ENCODE peak calls at places on chromosomes 1 and 21, in ten cellular contexts. M is lower leg skin; D is dorsolateral prefrontal cortex; Y is nephron progenitor cell; R is foreskin fibroblast; Z is omental fat pad; F is WTC11; V is tibial artery; T is CD8-positive, alpha-beta T cell; O is MM.1S. H is an unnamed sample.

GRCh38 chr1:8133657-8134430 is 107.7 kb upstream of the ERRFI1 start:
- DNase-seq in D (no peak), O (no peak), Y (no peak), M (peak), T (no peak), F (no peak), Z (no peak), R (peak), V (peak), H (peak)

GRCh38 chr21:39660596-39660995 is 47.9 kb downstream of the B3GALT5 start:
- DNase-seq in Z (no peak), V (no peak), T (no peak), D (no peak), F (no peak), R (peak), Y (no peak), O (no peak), M (peak), H (peak)

GRCh38 chr21:14591882-14592281 is 45.8 kb upstream of the SAMSN1 start:
- DNase-seq in D (no peak), Z (peak), O (no peak), Y (no peak), R (no peak), M (no peak), T (no peak), V (no peak), F (no peak), H (no peak)

GRCh38 chr1:243287652-243288051 is 31.8 kb downstream of the SDCCAG8 start:
- DNase-seq in T (no peak), Y (no peak), V (no peak), R (peak), Z (no peak), F (no peak), O (no peak), M (no peak), D (no peak), H (no peak)

GRCh38 chr1:18631496-18632217 is 1.0 kb downstream of the PAX7 start:
- DNase-seq in D (no peak), T (no peak), V (no peak), R (no peak), Z (no peak), Y (no peak), F (peak), M (no peak), O (no peak), H (no peak)

GRCh38 chr1:157025856-157026255 is 19.7 kb downstream of the ARHGEF11 start:
- DNase-seq in O (no peak), F (no peak), M (no peak), Z (no peak), Y (no peak), R (peak), D (no peak), V (no peak), T (no peak), H (no peak)

GRCh38 chr1:179310721-179311120 is 17.1 kb downstream of the SOAT1 start:
- DNase-seq in M (no peak), V (no peak), O (no peak), Z (no peak), D (no peak), R (peak), T (no peak), Y (no peak), F (no peak), H (no peak)

GRCh38 chr1:63112155-63112914 is 210.0 kb upstream of the FOXD3 start:
- DNase-seq in M (no peak), T (no peak), F (no peak), Z (no peak), V (no peak), D (no peak), R (peak), O (no peak), Y (no peak), H (no peak)

GRCh38 chr1:81912383-81912782 is 111.6 kb downstream of the ADGRL2 start:
- DNase-seq in M (no peak), F (no peak), O (no peak), T (no peak), Z (no peak), V (no peak), R (no peak), Y (no peak), D (no peak), H (no peak)

GRCh38 chr1:198068280-198068679 is 88.5 kb upstream of the NEK7 start:
- DNase-seq in O (no peak), Z (no peak), V (no peak), Y (no peak), D (no peak), M (no peak), R (no peak), T (no peak), F (no peak), H (no peak)

GRCh38 chr1:45177452-45177851 is 29.0 kb downstream of the ZSWIM5 start:
- DNase-seq in M (no peak), V (no peak), O (no peak), T (no peak), F (no peak), R (peak), D (no peak), Z (no peak), Y (no peak), H (no peak)

GRCh38 chr1:183472488-183473285 is at the start of gene SMG7:
- DNase-seq in Z (peak), D (peak), F (no peak), M (peak), V (peak), R (no peak), T (peak), Y (peak), O (peak), H (peak)

GRCh38 chr21:20083925-20084324 is 914.3 kb upstream of the NCAM2 start:
- DNase-seq in F (no peak), M (no peak), T (no peak), V (no peak), D (no peak), Y (no peak), Z (no peak), O (peak), R (no peak), H (no peak)

DNA sequence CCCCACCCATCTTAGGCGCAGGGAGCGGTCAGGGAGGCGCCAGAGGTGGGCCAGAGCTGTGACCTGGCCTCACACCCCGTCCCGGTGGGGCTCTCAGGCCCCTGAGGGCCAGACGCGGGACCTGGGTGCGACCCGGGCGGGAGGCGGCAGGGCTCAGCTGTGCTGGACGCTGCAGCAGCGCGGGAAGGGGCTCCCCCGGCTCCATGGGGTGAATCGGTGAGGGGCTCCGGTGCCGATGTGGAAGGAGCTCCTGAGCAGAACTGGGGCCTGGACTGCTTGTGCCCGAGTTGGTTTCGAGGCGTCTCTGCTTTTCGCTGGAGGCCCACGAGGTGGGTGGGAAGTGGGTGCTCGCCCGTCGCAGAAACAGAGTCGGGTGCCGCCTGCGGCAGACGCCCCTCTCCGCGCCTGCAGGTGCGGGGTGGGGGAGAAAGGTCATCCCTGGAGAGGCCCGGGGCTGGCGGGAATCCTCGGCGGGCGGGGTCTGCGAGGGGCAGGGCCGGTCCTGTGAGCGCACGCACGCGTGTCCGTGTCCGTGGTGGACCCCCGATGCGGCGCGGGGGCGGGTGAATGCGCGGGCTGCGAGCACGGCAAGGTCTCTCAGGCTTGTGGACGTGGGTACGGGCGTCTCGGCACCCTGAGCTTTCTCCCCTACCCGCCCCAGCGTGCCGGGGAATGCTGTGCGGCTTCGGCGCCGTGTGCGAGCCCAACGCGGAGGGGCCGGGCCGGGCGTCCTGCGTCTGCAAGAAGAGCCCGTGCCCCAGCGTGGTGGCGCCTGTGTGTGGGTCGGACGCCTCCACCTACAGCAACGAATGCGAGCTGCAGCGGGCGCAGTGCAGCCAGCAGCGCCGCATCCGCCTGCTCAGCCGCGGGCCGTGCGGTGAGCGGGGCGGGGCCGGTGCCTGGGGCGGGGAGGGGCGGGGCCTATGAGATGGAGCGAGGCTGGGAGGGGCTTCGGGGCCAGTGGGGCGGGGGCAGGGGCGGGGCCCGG is 20.4 kb downstream of the AGRN start:
- DNase-seq in V (peak), T (peak), D (peak), F (peak), R (peak), O (no peak), Y (peak), M (no peak), Z (peak), H (no peak)
- TF ChIP-seq CTCF in V (peak), T (no peak), D (no peak), F (no peak), R (peak), O (no peak), Y (no peak), M (no peak), Z (no peak), H (no peak)

GRCh38 chr1:23751815-23752200 is 8.5 kb downstream of the ELOA start:
- DNase-seq in M (peak), T (no peak), D (no peak), Y (no peak), R (no peak), V (no peak), Z (no peak), F (no peak), O (no peak), H (no peak)
- TF ChIP-seq CTCF in M (no peak), T (no peak), D (no peak), Y (no peak), R (no peak), V (no peak), Z (no peak), F (no peak), O (no peak), H (no peak)

GRCh38 chr1:201582261-201582951 is 43.5 kb downstream of the NAV1 start:
- DNase-seq in Y (no peak), M (no peak), O (no peak), D (peak), R (peak), V (peak), T (no peak), F (no peak), Z (no peak), H (no peak)
- TF ChIP-seq CTCF in Y (no peak), M (no peak), O (no peak), D (no peak), R (no peak), V (no peak), T (no peak), F (no peak), Z (no peak), H (no peak)

DNA sequence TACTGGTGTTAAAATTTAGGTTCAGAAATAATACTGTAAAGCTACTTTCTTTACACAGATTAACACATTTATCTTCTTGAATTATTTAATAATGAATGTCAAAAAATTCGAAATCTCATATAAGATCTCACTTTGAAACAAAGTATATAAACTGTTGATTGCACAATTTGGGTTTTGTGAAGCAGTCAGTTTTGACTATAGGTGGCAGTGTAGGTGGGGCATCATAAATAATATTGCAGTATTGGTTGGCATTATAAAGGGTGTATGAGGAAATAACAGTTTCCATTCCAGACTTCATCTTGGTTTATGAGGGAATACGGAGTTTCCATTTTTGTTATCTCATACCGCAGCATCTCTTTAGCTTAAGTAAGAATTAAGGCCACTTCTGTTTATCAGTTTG is 49.9 kb downstream of the SUCO start:
- DNase-seq in T (no peak), Y (no peak), D (no peak), F (no peak), O (no peak), Z (no peak), V (no peak), R (peak), M (no peak), H (no peak)
- TF ChIP-seq CTCF in T (no peak), Y (no peak), D (no peak), F (no peak), O (no peak), Z (no peak), V (no peak), R (no peak), M (no peak), H (peak)

GRCh38 chr1:171934664-171935063 is 93.4 kb downstream of the DNM3 start:
- DNase-seq in F (no peak), T (no peak), V (no peak), D (no peak), R (no peak), M (no peak), Y (no peak), O (no peak), Z (no peak), H (no peak)

GRCh38 chr1:171935086-171935485 is 93.8 kb downstream of the DNM3 start:
- DNase-seq in M (no peak), O (no peak), R (no peak), Y (no peak), T (no peak), V (no peak), F (no peak), D (no peak), Z (no peak), H (no peak)

GRCh38 chr1:171931752-171932151 is 90.5 kb downstream of the DNM3 start:
- DNase-seq in Y (no peak), T (no peak), M (no peak), O (no peak), V (no peak), Z (no peak), R (no peak), D (no peak), F (no peak), H (no peak)

DNA sequence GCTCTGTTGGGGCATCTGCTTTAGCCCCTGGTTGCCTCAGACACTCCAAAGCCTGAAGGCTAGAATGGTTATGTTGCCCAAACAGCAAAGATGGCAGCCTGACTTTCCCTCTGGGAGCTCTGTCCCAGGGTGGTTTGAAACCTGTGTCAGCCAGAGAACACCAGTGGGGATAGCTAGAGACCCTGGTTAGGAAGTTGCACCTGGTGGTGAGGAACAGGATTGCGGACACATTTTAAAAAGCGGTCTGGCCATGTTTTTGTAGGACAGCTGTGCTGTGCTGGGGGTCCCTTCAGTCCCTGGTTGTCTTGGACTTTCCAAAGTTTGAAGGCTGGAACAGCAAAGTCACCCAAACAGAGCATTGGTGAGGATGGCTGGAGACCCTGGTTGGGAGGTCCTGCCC is 87.8 kb downstream of the DNM3 start:
- DNase-seq in Y (no peak), F (no peak), V (no peak), R (no peak), D (no peak), O (no peak), T (no peak), M (no peak), Z (no peak), H (no peak)
- TF ChIP-seq CTCF in Y (peak), F (no peak), V (no peak), R (no peak), D (no peak), O (peak), T (no peak), M (no peak), Z (no peak), H (no peak)

H was measured in osteocyte.